ENCODE peak calls at places on chromosomes 2 and 18, in four cellular contexts. B is tibial artery, Q is uterus, J is progenitor cell of endocrine pancreas. V is an unnamed sample.

GRCh38 chr2:59904145-59904544 is 649.3 kb downstream of the BCL11A start:
- DNase-seq in B (no peak), Q (no peak), J (no peak), V (no peak)

GRCh38 chr2:101310591-101311389 is 2.3 kb upstream of the RNF149 start:
- DNase-seq in J (no peak), Q (no peak), B (no peak), V (no peak)

GRCh38 chr2:55618025-55618648 is 715 bp upstream of the PPP4R3B start:
- DNase-seq in B (no peak), Q (no peak), J (no peak), V (no peak)

GRCh38 chr2:158953454-158953853 is 15.0 kb upstream of the TANC1 start:
- DNase-seq in B (no peak), J (no peak), Q (peak), V (no peak)

GRCh38 chr2:150133623-150134022 is 353.8 kb downstream of the RND3 start:
- DNase-seq in Q (no peak), B (no peak), J (no peak), V (no peak)

GRCh38 chr2:25041928-25042320 is at the start of gene EFR3B:
- DNase-seq in Q (peak), J (peak), B (peak), V (peak)

GRCh38 chr2:100571668-100572067 is 8.9 kb downstream of the PDCL3 start:
- DNase-seq in B (no peak), Q (no peak), J (no peak), V (no peak)

GRCh38 chr18:58867281-58867961 is 2.7 kb downstream of the ZNF532 start:
- DNase-seq in Q (no peak), J (no peak), B (no peak), V (no peak)

GRCh38 chr2:105866439-105867170 is 121.9 kb downstream of the NCK2 start:
- DNase-seq in Q (no peak), J (no peak), B (no peak), V (no peak)

GRCh38 chr2:74011246-74011645 is 26.5 kb downstream of the TET3 start:
- DNase-seq in J (no peak), B (no peak), Q (no peak), V (no peak)

GRCh38 chr2:22124003-22124402 is 1000.2 kb downstream of the TDRD15 start:
- DNase-seq in Q (no peak), B (no peak), J (no peak), V (no peak)

GRCh38 chr2:32887125-32887524 is 59.6 kb upstream of the LTBP1 start:
- DNase-seq in J (no peak), Q (no peak), B (no peak), V (no peak)

GRCh38 chr2:27027211-27027651 is 5.5 kb upstream of the TMEM214 start:
- DNase-seq in B (no peak), Q (no peak), J (no peak), V (no peak)

GRCh38 chr2:189369566-189369965 is 71.7 kb upstream of the WDR75 start:
- DNase-seq in Q (no peak), J (no peak), B (no peak), V (no peak)

GRCh38 chr2:77566131-77566530 is 44.0 kb upstream of the LRRTM4 start:
- DNase-seq in J (no peak), Q (no peak), B (no peak), V (no peak)

GRCh38 chr2:77571545-77571944 is 49.4 kb upstream of the LRRTM4 start:
- DNase-seq in Q (no peak), B (no peak), J (no peak), V (no peak)

GRCh38 chr2:77566582-77566981 is 44.4 kb upstream of the LRRTM4 start:
- DNase-seq in B (no peak), J (no peak), Q (no peak), V (no peak)

GRCh38 chr2:77567723-77568122 is 45.5 kb upstream of the LRRTM4 start:
- DNase-seq in J (no peak), Q (no peak), B (no peak), V (no peak)
- TF ChIP-seq CTCF in J (no peak), Q (no peak), B (no peak), V (no peak)

GRCh38 chr2:75655861-75656260 is 9.3 kb downstream of the MRPL19 start:
- DNase-seq in J (no peak), B (no peak), Q (no peak), V (no peak)

GRCh38 chr2:75657794-75658193 is 11.2 kb downstream of the MRPL19 start:
- DNase-seq in J (no peak), B (no peak), Q (no peak), V (no peak)

GRCh38 chr2:75656563-75656962 is 10.0 kb downstream of the MRPL19 start:
- DNase-seq in Q (no peak), B (no peak), J (no peak), V (no peak)

GRCh38 chr2:75654012-75654411 is 7.4 kb downstream of the MRPL19 start:
- DNase-seq in Q (no peak), B (no peak), J (no peak), V (no peak)
- TF ChIP-seq CTCF in Q (no peak), B (no peak), J (peak), V (no peak)

GRCh38 chr2:218216674-218217365 is at the start of gene ARPC2:
- DNase-seq in B (peak), Q (peak), J (peak), V (peak)
- TF ChIP-seq CTCF in B (peak), Q (peak), J (no peak), V (no peak)

GRCh38 chr2:86675611-86676015 is 44.5 kb upstream of the RMND5A start:
- DNase-seq in J (no peak), Q (no peak), B (no peak), V (no peak)
- TF ChIP-seq CTCF in J (no peak), Q (no peak), B (no peak), V (no peak)

GRCh38 chr2:175003875-175004729 is 1.1 kb downstream of the CHN1 start:
- DNase-seq in B (no peak), J (no peak), Q (no peak), V (peak)
- TF ChIP-seq CTCF in B (no peak), J (no peak), Q (no peak), V (no peak)

DNA sequence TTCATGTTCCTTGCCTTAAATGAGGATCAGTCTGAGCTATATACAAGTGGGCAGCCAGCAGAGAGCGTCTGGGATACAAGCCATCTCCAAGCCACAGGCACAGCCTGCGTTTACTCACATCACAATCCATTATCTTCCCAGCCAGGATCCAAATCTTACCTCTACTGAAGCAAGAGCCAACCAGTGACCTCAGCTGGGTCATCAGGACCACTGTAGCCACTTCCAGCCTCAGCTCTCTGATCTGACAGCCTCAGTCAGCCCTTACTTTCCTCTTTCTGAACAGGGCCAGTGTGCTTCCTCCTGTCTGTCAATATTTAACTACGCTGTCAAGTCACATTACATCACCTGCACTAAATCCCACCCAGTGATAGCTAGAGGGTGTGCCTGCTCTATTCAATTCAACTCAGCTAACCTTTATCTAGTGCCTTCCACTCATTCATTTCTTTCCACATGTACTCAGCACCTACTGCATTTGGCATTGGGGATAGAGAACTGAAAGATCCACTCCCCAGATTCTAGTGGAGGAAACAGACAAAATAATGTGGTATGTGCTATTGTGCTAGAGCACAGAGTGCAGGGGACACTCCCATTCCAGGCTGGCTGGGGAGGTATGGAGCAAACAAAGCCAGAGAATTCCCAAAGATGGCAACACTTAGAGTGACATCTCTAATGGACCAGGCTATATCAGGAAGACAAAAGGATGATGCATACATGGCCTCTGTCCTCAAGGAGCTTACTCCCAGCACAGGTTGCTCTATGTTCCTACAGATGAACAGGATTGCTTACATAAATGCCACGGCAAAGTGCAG is 146.5 kb downstream of the NCKAP5 start:
- DNase-seq in Q (no peak), B (no peak), J (no peak), V (no peak)
- TF ChIP-seq CTCF in Q (no peak), B (no peak), J (no peak), V (no peak)

DNA sequence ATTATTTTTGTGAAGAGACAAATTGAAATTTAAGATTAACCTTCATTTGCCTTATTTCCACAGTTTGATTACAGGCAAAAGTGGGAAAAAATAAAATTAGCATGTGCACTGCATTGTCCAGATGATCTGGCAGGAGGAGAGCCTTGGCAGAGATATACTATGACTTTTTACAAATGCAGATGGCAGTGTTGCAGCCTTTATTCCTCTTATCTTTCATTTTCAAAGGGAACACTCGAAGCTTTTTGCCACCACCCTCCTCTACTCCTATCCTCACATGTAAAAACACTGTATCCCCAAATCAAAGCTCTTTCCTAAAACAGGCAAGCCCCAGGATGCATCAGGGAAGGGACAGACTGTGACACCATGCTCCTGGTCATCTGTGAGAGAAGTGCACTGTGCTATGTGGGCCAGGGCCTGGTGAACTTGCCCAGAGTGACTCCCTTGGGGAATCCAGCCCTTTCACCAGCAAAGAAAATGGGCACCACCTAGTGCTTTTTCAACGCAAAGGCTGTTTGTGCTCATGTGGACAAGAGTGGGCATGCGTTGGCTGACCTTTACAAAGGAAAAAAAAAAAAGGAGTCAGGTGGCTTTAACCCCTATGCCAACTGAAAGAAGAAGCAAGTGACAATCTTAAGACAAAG is 74.7 kb upstream of the ETAA1 start:
- DNase-seq in J (peak), Q (peak), B (peak), V (peak)
- TF ChIP-seq CTCF in J (peak), Q (peak), B (peak), V (no peak)

GRCh38 chr2:72581560-72582181 is 244.2 kb downstream of the EXOC6B start:
- DNase-seq in J (no peak), B (no peak), Q (no peak), V (no peak)
- TF ChIP-seq CTCF in J (peak), B (no peak), Q (no peak), V (no peak)

DNA sequence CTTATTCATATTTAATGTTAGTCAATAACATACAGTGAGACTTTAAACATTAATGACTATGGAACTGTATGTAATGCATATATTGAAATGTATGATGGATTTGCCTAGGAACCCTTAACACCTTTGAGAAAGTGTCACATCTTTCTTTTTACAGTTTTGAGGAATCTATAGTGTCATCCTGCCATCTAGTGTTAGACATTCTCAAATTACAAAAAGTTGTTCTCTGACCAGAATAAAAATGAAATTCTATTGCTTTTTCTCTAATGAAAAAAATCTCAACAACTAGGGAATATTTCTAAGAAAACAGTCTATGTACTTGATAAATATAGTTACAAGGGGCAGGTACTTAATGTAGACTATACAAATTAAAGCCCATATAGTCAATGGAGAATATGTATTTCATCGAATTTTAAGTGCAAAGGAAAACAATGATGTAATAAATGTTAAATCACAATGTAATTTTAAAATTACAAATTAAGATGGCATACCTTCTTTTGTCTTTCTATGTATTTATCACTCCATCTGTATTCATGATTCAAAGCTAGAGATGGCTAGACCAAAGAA is 5.1 kb upstream of the CALCRL start:
- DNase-seq in B (no peak), J (no peak), Q (no peak), V (no peak)
- TF ChIP-seq CTCF in B (peak), J (peak), Q (peak), V (peak)

GRCh38 chr2:68387408-68388350 is 22.6 kb downstream of the PLEK start:
- DNase-seq in Q (no peak), B (no peak), J (no peak), V (no peak)
- TF ChIP-seq CTCF in Q (no peak), B (no peak), J (no peak), V (no peak)